ENCODE peak calls at places on chromosomes 13 and 19, in nine cellular contexts. One of them, this sample, is unnamed.

GRCh38 chr13:59012731-59013130 is 1151.0 kb downstream of the DIAPH3 start:
- DNase-seq in neural progenitor cell: no peak
- DNase-seq in K562: no peak
- DNase-seq in astrocyte: no peak
- DNase-seq in HCT116: no peak
- DNase-seq in endothelial cell of umbilical vein: no peak
- DNase-seq in H1: no peak
- DNase-seq in GM23338: peak; percentile 19
- DNase-seq in fibroblast of lung: no peak
- DNase-seq in this sample: no peak

GRCh38 chr13:54301085-54301484 is 1272.5 kb downstream of the OLFM4 start:
- DNase-seq in neural progenitor cell: peak; percentile 10
- DNase-seq in K562: no peak
- DNase-seq in astrocyte: no peak
- DNase-seq in HCT116: no peak
- DNase-seq in endothelial cell of umbilical vein: no peak
- DNase-seq in H1: no peak
- DNase-seq in GM23338: peak; percentile 39
- DNase-seq in fibroblast of lung: no peak
- DNase-seq in this sample: no peak

GRCh38 chr13:76889254-76889653 is 3.0 kb upstream of the KCTD12 start:
- DNase-seq in neural progenitor cell: no peak
- DNase-seq in K562: no peak
- DNase-seq in astrocyte: no peak
- DNase-seq in HCT116: no peak
- DNase-seq in endothelial cell of umbilical vein: no peak
- DNase-seq in H1: no peak
- DNase-seq in GM23338: no peak
- DNase-seq in fibroblast of lung: no peak
- DNase-seq in this sample: no peak

GRCh38 chr13:59607780-59608233 is 555.9 kb downstream of the DIAPH3 start:
- DNase-seq in neural progenitor cell: no peak
- DNase-seq in K562: no peak
- DNase-seq in astrocyte: no peak
- DNase-seq in HCT116: no peak
- DNase-seq in endothelial cell of umbilical vein: no peak
- DNase-seq in H1: no peak
- DNase-seq in GM23338: no peak
- DNase-seq in fibroblast of lung: no peak
- DNase-seq in this sample: no peak

GRCh38 chr13:45847554-45848224 is 3.9 kb downstream of the SIAH3 start:
- DNase-seq in neural progenitor cell: no peak
- DNase-seq in K562: peak; percentile 8
- DNase-seq in astrocyte: peak; percentile 27
- DNase-seq in HCT116: no peak
- DNase-seq in endothelial cell of umbilical vein: peak; percentile 78
- DNase-seq in H1: no peak
- DNase-seq in GM23338: no peak
- DNase-seq in fibroblast of lung: peak; percentile 34
- DNase-seq in this sample: no peak

GRCh38 chr19:19064098-19064722 is 416 bp downstream of the SLC25A42 start:
- DNase-seq in neural progenitor cell: no peak
- DNase-seq in K562: no peak
- DNase-seq in astrocyte: no peak
- DNase-seq in HCT116: no peak
- DNase-seq in endothelial cell of umbilical vein: no peak
- DNase-seq in H1: no peak
- DNase-seq in GM23338: no peak
- DNase-seq in fibroblast of lung: no peak
- DNase-seq in this sample: no peak

GRCh38 chr13:37642201-37642600 is 43.6 kb upstream of the POSTN start:
- DNase-seq in neural progenitor cell: no peak
- DNase-seq in K562: no peak
- DNase-seq in astrocyte: no peak
- DNase-seq in HCT116: no peak
- DNase-seq in endothelial cell of umbilical vein: no peak
- DNase-seq in H1: no peak
- DNase-seq in GM23338: no peak
- DNase-seq in fibroblast of lung: no peak
- DNase-seq in this sample: no peak

GRCh38 chr13:50268500-50268899 is 253.3 kb downstream of the KCNRG start:
- DNase-seq in neural progenitor cell: no peak
- DNase-seq in K562: no peak
- DNase-seq in astrocyte: no peak
- DNase-seq in HCT116: no peak
- DNase-seq in endothelial cell of umbilical vein: no peak
- DNase-seq in H1: no peak
- DNase-seq in GM23338: no peak
- DNase-seq in fibroblast of lung: no peak
- DNase-seq in this sample: no peak

DNA sequence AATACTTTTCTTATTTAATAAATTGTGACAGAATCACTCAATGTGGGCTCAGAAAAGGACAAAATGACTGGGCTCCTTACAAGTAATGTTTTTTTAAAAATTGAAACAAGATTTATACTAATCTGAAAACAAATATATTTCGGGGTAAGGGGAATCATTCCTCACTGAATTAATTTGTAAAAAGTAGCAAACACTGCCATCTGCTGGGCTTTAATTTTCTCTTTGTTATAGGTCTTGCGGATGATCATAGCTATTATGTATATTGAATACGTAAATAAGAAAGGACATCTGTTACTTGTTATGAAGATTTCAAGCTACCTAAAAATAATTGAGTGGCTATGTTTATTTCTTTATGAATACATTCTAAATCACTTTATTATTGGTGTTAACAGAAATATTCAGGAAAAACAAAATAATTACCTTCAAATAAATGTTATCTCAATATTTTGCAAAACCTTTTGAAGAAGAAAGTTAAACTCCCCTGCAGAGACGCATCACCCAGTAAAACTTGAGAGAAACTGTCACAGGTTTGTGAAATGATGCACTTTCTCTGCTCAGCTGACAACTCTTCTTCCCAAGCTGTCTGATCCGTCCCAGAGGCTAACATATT is 17.8 kb upstream of the ENOX1 start:
- DNase-seq in neural progenitor cell: peak; percentile 71
- DNase-seq in K562: peak; percentile 36
- DNase-seq in astrocyte: peak; percentile 44
- DNase-seq in HCT116: peak; percentile 55
- DNase-seq in endothelial cell of umbilical vein: peak; percentile 83
- DNase-seq in H1: no peak
- DNase-seq in GM23338: peak; percentile 80
- DNase-seq in fibroblast of lung: peak; percentile 54
- DNase-seq in this sample: peak; percentile 12
- H3K4me3 ChIP-seq in neural progenitor cell: no peak overlapping the region
- H3K4me3 ChIP-seq in K562: no peak overlapping the region
- H3K4me3 ChIP-seq in astrocyte: peak overlapping the region; percentile 38
- H3K4me3 ChIP-seq in HCT116: peak overlapping the region; percentile 36
- H3K4me3 ChIP-seq in endothelial cell of umbilical vein: no peak overlapping the region
- H3K4me3 ChIP-seq in H1: no peak overlapping the region
- H3K4me3 ChIP-seq in GM23338: no peak overlapping the region
- H3K4me3 ChIP-seq in fibroblast of lung: no peak overlapping the region
- H3K4me3 ChIP-seq in this sample: no peak overlapping the region

GRCh38 chr13:109246001-109246400 is 540.4 kb downstream of the IRS2 start:
- DNase-seq in neural progenitor cell: peak; percentile 16
- DNase-seq in K562: no peak
- DNase-seq in astrocyte: no peak
- DNase-seq in HCT116: no peak
- DNase-seq in endothelial cell of umbilical vein: no peak
- DNase-seq in H1: no peak
- DNase-seq in GM23338: no peak
- DNase-seq in fibroblast of lung: no peak
- DNase-seq in this sample: peak; percentile 24

GRCh38 chr13:109241160-109241559 is 545.2 kb downstream of the IRS2 start:
- DNase-seq in neural progenitor cell: no peak
- DNase-seq in K562: no peak
- DNase-seq in astrocyte: peak; percentile 54
- DNase-seq in HCT116: no peak
- DNase-seq in endothelial cell of umbilical vein: no peak
- DNase-seq in H1: no peak
- DNase-seq in GM23338: no peak
- DNase-seq in fibroblast of lung: peak; percentile 57
- DNase-seq in this sample: no peak

GRCh38 chr13:109243311-109243951 is 543.0 kb downstream of the IRS2 start:
- DNase-seq in neural progenitor cell: no peak
- DNase-seq in K562: peak; percentile 31
- DNase-seq in astrocyte: peak; percentile 97
- DNase-seq in HCT116: peak; percentile 85
- DNase-seq in endothelial cell of umbilical vein: peak; percentile 78
- DNase-seq in H1: no peak
- DNase-seq in GM23338: peak; percentile 6
- DNase-seq in fibroblast of lung: peak; percentile 96
- DNase-seq in this sample: peak; percentile 96
- H3K4me2 ChIP-seq in neural progenitor cell: no peak overlapping the region
- H3K4me2 ChIP-seq in K562: peak overlapping the region; percentile 11
- H3K4me2 ChIP-seq in astrocyte: peak overlapping the region; percentile 73
- H3K4me2 ChIP-seq in HCT116: peak overlapping the region; percentile 80
- H3K4me2 ChIP-seq in endothelial cell of umbilical vein: peak overlapping the region; percentile 47
- H3K4me2 ChIP-seq in H1: no peak overlapping the region
- H3K4me2 ChIP-seq in GM23338: no peak overlapping the region
- H3K4me2 ChIP-seq in fibroblast of lung: peak overlapping the region; percentile 61
- H3K4me2 ChIP-seq in this sample: peak overlapping the region; percentile 68

GRCh38 chr19:38228005-38228377 is 4.0 kb upstream of the DPF1 start:
- DNase-seq in neural progenitor cell: peak; percentile 38
- DNase-seq in K562: no peak
- DNase-seq in astrocyte: no peak
- DNase-seq in HCT116: no peak
- DNase-seq in endothelial cell of umbilical vein: no peak
- DNase-seq in H1: peak; percentile 72
- DNase-seq in GM23338: peak; percentile 69
- DNase-seq in fibroblast of lung: no peak
- DNase-seq in this sample: no peak

GRCh38 chr19:38227272-38228004 is 3.4 kb upstream of the DPF1 start:
- DNase-seq in neural progenitor cell: no peak
- DNase-seq in K562: no peak
- DNase-seq in astrocyte: no peak
- DNase-seq in HCT116: no peak
- DNase-seq in endothelial cell of umbilical vein: no peak
- DNase-seq in H1: no peak
- DNase-seq in GM23338: no peak
- DNase-seq in fibroblast of lung: no peak
- DNase-seq in this sample: no peak

GRCh38 chr19:38229585-38230073 is 5.6 kb upstream of the DPF1 start:
- DNase-seq in neural progenitor cell: peak; percentile 93
- DNase-seq in K562: peak; percentile 94
- DNase-seq in astrocyte: peak; percentile 68
- DNase-seq in HCT116: peak; percentile 85
- DNase-seq in endothelial cell of umbilical vein: peak; percentile 77
- DNase-seq in H1: peak; percentile 85
- DNase-seq in GM23338: peak; percentile 79
- DNase-seq in fibroblast of lung: peak; percentile 86
- DNase-seq in this sample: peak; percentile 56

GRCh38 chr19:38231918-38232317 is 7.9 kb upstream of the DPF1 start:
- DNase-seq in neural progenitor cell: no peak
- DNase-seq in K562: no peak
- DNase-seq in astrocyte: no peak
- DNase-seq in HCT116: no peak
- DNase-seq in endothelial cell of umbilical vein: no peak
- DNase-seq in H1: no peak
- DNase-seq in GM23338: no peak
- DNase-seq in fibroblast of lung: no peak
- DNase-seq in this sample: no peak

DNA sequence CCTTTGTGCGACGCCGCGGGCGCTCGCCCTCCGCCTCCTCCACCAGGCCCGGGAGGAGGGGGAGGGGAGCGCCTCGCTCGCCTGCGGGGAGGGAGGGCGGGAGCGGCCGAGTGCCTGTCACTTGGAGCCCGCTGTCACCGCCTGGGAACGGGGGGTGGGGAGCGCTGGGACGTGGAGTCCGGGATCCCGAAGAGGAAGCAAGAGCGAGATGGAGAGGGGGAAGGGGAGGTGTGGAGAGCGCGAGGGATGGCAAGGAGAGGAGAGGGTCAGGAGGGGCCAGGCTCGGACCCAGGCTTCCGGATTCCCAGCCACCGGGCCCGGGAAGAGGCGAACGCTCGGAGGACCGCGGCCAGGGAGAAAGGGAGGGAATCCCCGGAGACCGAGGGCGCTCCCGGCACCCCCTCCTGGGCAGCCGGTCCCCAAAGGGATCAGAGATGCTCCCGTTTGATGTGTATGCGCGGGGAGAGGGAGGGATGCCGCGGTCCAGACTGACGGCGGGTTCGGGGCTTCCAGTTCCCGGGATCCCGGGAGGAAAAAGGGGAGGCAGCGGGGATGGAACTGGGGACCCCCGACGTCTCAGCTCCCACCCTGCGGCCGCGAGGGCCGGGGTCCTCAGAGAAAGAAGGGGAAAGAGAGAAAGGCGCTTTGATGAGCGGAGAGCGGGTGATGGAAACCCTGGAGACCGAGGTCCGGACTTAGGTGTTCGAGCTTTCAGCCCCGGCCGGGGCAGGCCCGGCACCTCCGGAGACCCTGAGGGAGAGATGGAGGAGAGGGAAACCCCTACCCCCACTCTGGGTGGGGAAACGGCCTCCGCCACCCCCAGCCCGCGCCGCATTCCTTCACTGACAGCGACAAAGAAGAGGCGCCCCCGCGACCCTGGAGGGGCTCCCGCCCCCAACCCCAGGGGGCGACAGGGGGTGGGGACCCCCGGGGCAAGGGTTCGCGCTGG is 4.7 kb upstream of the DPF1 start:
- DNase-seq in neural progenitor cell: peak; percentile 87
- DNase-seq in K562: peak; percentile 58
- DNase-seq in astrocyte: no peak
- DNase-seq in HCT116: no peak
- DNase-seq in endothelial cell of umbilical vein: no peak
- DNase-seq in H1: peak; percentile 78
- DNase-seq in GM23338: peak; percentile 87
- DNase-seq in fibroblast of lung: no peak
- DNase-seq in this sample: no peak
- TF ChIP-seq EZH2 in neural progenitor cell: no peak
- TF ChIP-seq EZH2 in K562: no peak
- TF ChIP-seq EZH2 in astrocyte: no peak
- TF ChIP-seq EZH2 in HCT116: no peak
- TF ChIP-seq EZH2 in endothelial cell of umbilical vein: peak; percentile 60
- TF ChIP-seq EZH2 in H1: no peak
- TF ChIP-seq EZH2 in GM23338: no peak
- TF ChIP-seq EZH2 in fibroblast of lung: no peak
- TF ChIP-seq EZH2 in this sample: no peak

DNA sequence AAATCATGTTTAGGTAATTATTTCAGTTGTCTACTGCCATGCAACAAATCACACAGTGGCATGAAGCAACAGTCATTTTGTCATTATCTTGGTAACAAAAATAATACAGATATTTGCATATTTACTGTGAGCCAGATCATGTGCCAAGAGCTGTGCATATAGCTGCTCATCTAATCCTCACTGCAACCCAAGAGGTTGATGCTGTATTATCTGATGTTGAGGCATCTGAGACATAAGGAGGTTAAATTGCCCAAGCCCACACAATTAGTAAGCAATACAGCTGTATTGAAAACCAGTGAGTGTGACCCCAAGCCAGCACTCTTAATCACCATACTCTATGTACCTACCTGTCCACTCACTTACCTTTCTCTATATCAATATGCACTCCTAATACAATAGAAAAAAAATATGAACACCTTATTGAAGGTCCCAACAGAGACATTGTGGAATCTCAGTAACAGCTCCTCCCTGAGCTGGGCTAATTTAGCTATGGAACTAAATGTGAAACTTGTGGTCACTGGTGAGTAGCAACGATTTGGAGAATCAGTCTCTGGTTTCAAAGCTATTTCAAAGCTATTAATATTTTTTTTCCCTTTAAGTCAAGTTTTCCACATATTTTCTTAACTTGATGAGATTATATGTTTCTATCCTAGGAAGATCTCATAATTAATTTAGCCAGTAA is 185.2 kb downstream of the KLF12 start:
- DNase-seq in neural progenitor cell: no peak
- DNase-seq in K562: no peak
- DNase-seq in astrocyte: no peak
- DNase-seq in HCT116: no peak
- DNase-seq in endothelial cell of umbilical vein: no peak
- DNase-seq in H1: no peak
- DNase-seq in GM23338: no peak
- DNase-seq in fibroblast of lung: no peak
- DNase-seq in this sample: no peak
- H3K4me3 ChIP-seq in neural progenitor cell: no peak overlapping the region
- H3K4me3 ChIP-seq in K562: no peak overlapping the region
- H3K4me3 ChIP-seq in astrocyte: no peak overlapping the region
- H3K4me3 ChIP-seq in HCT116: no peak overlapping the region
- H3K4me3 ChIP-seq in endothelial cell of umbilical vein: no peak overlapping the region
- H3K4me3 ChIP-seq in H1: no peak overlapping the region
- H3K4me3 ChIP-seq in GM23338: no peak overlapping the region
- H3K4me3 ChIP-seq in fibroblast of lung: no peak overlapping the region
- H3K4me3 ChIP-seq in this sample: no peak overlapping the region

This sample was measured in PC-9.